ENCODE peak calls at places on chromosomes 1 and 21, in nine cellular contexts. One of them, this sample, is unnamed.

GRCh38 chr1:222202831-222203230 is 345.1 kb downstream of the HHIPL2 start:
- DNase-seq in activated T-cell treated with anti-CD3 and anti-CD28 coated beads, Interleukin-2, amount 50 U/mL, for 4 hours: no peak
- DNase-seq in activated naive CD8-positive, alpha-beta T cell treated with anti-CD3 and anti-CD28 coated beads for 36 hours: no peak
- DNase-seq in neuronal stem cell: no peak
- DNase-seq in activated CD4-positive, alpha-beta memory T cell treated with anti-CD3 and anti-CD28 coated beads, Interleukin-2, amount 10 ng/mL, durations not matched to agents 7 days and 5 days: no peak
- DNase-seq in GM18507: no peak
- DNase-seq in WTC11: no peak
- DNase-seq in posterior vena cava: no peak
- DNase-seq in amniotic stem cell: no peak
- DNase-seq in this sample: no peak

GRCh38 chr1:162055062-162055461 is 14.4 kb upstream of the NOS1AP start:
- DNase-seq in activated T-cell treated with anti-CD3 and anti-CD28 coated beads, Interleukin-2, amount 50 U/mL, for 4 hours: no peak
- DNase-seq in amniotic stem cell: peak
- DNase-seq in posterior vena cava: no peak
- DNase-seq in neuronal stem cell: no peak
- DNase-seq in activated naive CD8-positive, alpha-beta T cell treated with anti-CD3 and anti-CD28 coated beads for 36 hours: no peak
- DNase-seq in activated CD4-positive, alpha-beta memory T cell treated with anti-CD3 and anti-CD28 coated beads, Interleukin-2, amount 10 ng/mL, durations not matched to agents 7 days and 5 days: no peak
- DNase-seq in WTC11: no peak
- DNase-seq in GM18507: no peak
- DNase-seq in this sample: no peak

GRCh38 chr1:155128755-155129473 is 1.2 kb downstream of the EFNA1 start:
- DNase-seq in activated naive CD8-positive, alpha-beta T cell treated with anti-CD3 and anti-CD28 coated beads for 36 hours: no peak
- DNase-seq in amniotic stem cell: no peak
- DNase-seq in GM18507: no peak
- DNase-seq in WTC11: no peak
- DNase-seq in activated CD4-positive, alpha-beta memory T cell treated with anti-CD3 and anti-CD28 coated beads, Interleukin-2, amount 10 ng/mL, durations not matched to agents 7 days and 5 days: no peak
- DNase-seq in neuronal stem cell: no peak
- DNase-seq in posterior vena cava: no peak
- DNase-seq in activated T-cell treated with anti-CD3 and anti-CD28 coated beads, Interleukin-2, amount 50 U/mL, for 4 hours: no peak
- DNase-seq in this sample: peak

GRCh38 chr1:205102404-205102803 is 18.1 kb upstream of the TMEM81 start:
- DNase-seq in activated naive CD8-positive, alpha-beta T cell treated with anti-CD3 and anti-CD28 coated beads for 36 hours: no peak
- DNase-seq in amniotic stem cell: no peak
- DNase-seq in WTC11: no peak
- DNase-seq in GM18507: no peak
- DNase-seq in neuronal stem cell: no peak
- DNase-seq in activated CD4-positive, alpha-beta memory T cell treated with anti-CD3 and anti-CD28 coated beads, Interleukin-2, amount 10 ng/mL, durations not matched to agents 7 days and 5 days: no peak
- DNase-seq in activated T-cell treated with anti-CD3 and anti-CD28 coated beads, Interleukin-2, amount 50 U/mL, for 4 hours: no peak
- DNase-seq in posterior vena cava: no peak
- DNase-seq in this sample: no peak

GRCh38 chr1:121546830-121547680 is 362.3 kb downstream of the SRGAP2C start:
- DNase-seq in posterior vena cava: no peak
- DNase-seq in amniotic stem cell: no peak
- DNase-seq in activated CD4-positive, alpha-beta memory T cell treated with anti-CD3 and anti-CD28 coated beads, Interleukin-2, amount 10 ng/mL, durations not matched to agents 7 days and 5 days: no peak
- DNase-seq in WTC11: no peak
- DNase-seq in activated T-cell treated with anti-CD3 and anti-CD28 coated beads, Interleukin-2, amount 50 U/mL, for 4 hours: no peak
- DNase-seq in neuronal stem cell: no peak
- DNase-seq in activated naive CD8-positive, alpha-beta T cell treated with anti-CD3 and anti-CD28 coated beads for 36 hours: no peak
- DNase-seq in GM18507: no peak
- DNase-seq in this sample: no peak

GRCh38 chr1:9883585-9884449 is 26.3 kb downstream of the CTNNBIP1 start:
- DNase-seq in amniotic stem cell: no peak
- DNase-seq in activated naive CD8-positive, alpha-beta T cell treated with anti-CD3 and anti-CD28 coated beads for 36 hours: no peak
- DNase-seq in activated CD4-positive, alpha-beta memory T cell treated with anti-CD3 and anti-CD28 coated beads, Interleukin-2, amount 10 ng/mL, durations not matched to agents 7 days and 5 days: no peak
- DNase-seq in posterior vena cava: no peak
- DNase-seq in GM18507: no peak
- DNase-seq in WTC11: no peak
- DNase-seq in neuronal stem cell: no peak
- DNase-seq in activated T-cell treated with anti-CD3 and anti-CD28 coated beads, Interleukin-2, amount 50 U/mL, for 4 hours: no peak
- DNase-seq in this sample: no peak

GRCh38 chr1:31371560-31371959 is 1.3 kb downstream of the FABP3 start:
- DNase-seq in activated naive CD8-positive, alpha-beta T cell treated with anti-CD3 and anti-CD28 coated beads for 36 hours: no peak
- DNase-seq in amniotic stem cell: no peak
- DNase-seq in activated T-cell treated with anti-CD3 and anti-CD28 coated beads, Interleukin-2, amount 50 U/mL, for 4 hours: no peak
- DNase-seq in activated CD4-positive, alpha-beta memory T cell treated with anti-CD3 and anti-CD28 coated beads, Interleukin-2, amount 10 ng/mL, durations not matched to agents 7 days and 5 days: no peak
- DNase-seq in posterior vena cava: no peak
- DNase-seq in GM18507: no peak
- DNase-seq in WTC11: no peak
- DNase-seq in neuronal stem cell: no peak
- DNase-seq in this sample: no peak

GRCh38 chr1:197706593-197706992 is 68.7 kb downstream of the DENND1B start:
- DNase-seq in GM18507: no peak
- DNase-seq in neuronal stem cell: no peak
- DNase-seq in activated naive CD8-positive, alpha-beta T cell treated with anti-CD3 and anti-CD28 coated beads for 36 hours: no peak
- DNase-seq in activated T-cell treated with anti-CD3 and anti-CD28 coated beads, Interleukin-2, amount 50 U/mL, for 4 hours: no peak
- DNase-seq in amniotic stem cell: no peak
- DNase-seq in posterior vena cava: no peak
- DNase-seq in WTC11: no peak
- DNase-seq in activated CD4-positive, alpha-beta memory T cell treated with anti-CD3 and anti-CD28 coated beads, Interleukin-2, amount 10 ng/mL, durations not matched to agents 7 days and 5 days: no peak
- DNase-seq in this sample: no peak

GRCh38 chr1:181117648-181118449 is 29.3 kb downstream of the IER5 start:
- DNase-seq in activated T-cell treated with anti-CD3 and anti-CD28 coated beads, Interleukin-2, amount 50 U/mL, for 4 hours: no peak
- DNase-seq in neuronal stem cell: no peak
- DNase-seq in posterior vena cava: no peak
- DNase-seq in amniotic stem cell: no peak
- DNase-seq in WTC11: no peak
- DNase-seq in activated naive CD8-positive, alpha-beta T cell treated with anti-CD3 and anti-CD28 coated beads for 36 hours: no peak
- DNase-seq in activated CD4-positive, alpha-beta memory T cell treated with anti-CD3 and anti-CD28 coated beads, Interleukin-2, amount 10 ng/mL, durations not matched to agents 7 days and 5 days: no peak
- DNase-seq in GM18507: no peak
- DNase-seq in this sample: no peak

GRCh38 chr21:17819114-17819877 is at the start of gene C21orf91:
- DNase-seq in posterior vena cava: peak
- DNase-seq in activated CD4-positive, alpha-beta memory T cell treated with anti-CD3 and anti-CD28 coated beads, Interleukin-2, amount 10 ng/mL, durations not matched to agents 7 days and 5 days: peak
- DNase-seq in WTC11: peak
- DNase-seq in neuronal stem cell: peak
- DNase-seq in activated naive CD8-positive, alpha-beta T cell treated with anti-CD3 and anti-CD28 coated beads for 36 hours: peak
- DNase-seq in GM18507: peak
- DNase-seq in activated T-cell treated with anti-CD3 and anti-CD28 coated beads, Interleukin-2, amount 50 U/mL, for 4 hours: peak
- DNase-seq in amniotic stem cell: peak
- DNase-seq in this sample: peak

GRCh38 chr1:201954263-201955008 is 867 bp upstream of the TIMM17A start:
- DNase-seq in WTC11: peak
- DNase-seq in activated CD4-positive, alpha-beta memory T cell treated with anti-CD3 and anti-CD28 coated beads, Interleukin-2, amount 10 ng/mL, durations not matched to agents 7 days and 5 days: peak
- DNase-seq in GM18507: no peak
- DNase-seq in activated naive CD8-positive, alpha-beta T cell treated with anti-CD3 and anti-CD28 coated beads for 36 hours: no peak
- DNase-seq in posterior vena cava: no peak
- DNase-seq in amniotic stem cell: no peak
- DNase-seq in activated T-cell treated with anti-CD3 and anti-CD28 coated beads, Interleukin-2, amount 50 U/mL, for 4 hours: no peak
- DNase-seq in neuronal stem cell: no peak
- DNase-seq in this sample: no peak

GRCh38 chr1:159473335-159473734 is 33.8 kb downstream of the OR10J1 start:
- DNase-seq in GM18507: no peak
- DNase-seq in WTC11: no peak
- DNase-seq in amniotic stem cell: no peak
- DNase-seq in posterior vena cava: no peak
- DNase-seq in activated naive CD8-positive, alpha-beta T cell treated with anti-CD3 and anti-CD28 coated beads for 36 hours: no peak
- DNase-seq in activated T-cell treated with anti-CD3 and anti-CD28 coated beads, Interleukin-2, amount 50 U/mL, for 4 hours: no peak
- DNase-seq in neuronal stem cell: no peak
- DNase-seq in activated CD4-positive, alpha-beta memory T cell treated with anti-CD3 and anti-CD28 coated beads, Interleukin-2, amount 10 ng/mL, durations not matched to agents 7 days and 5 days: no peak
- DNase-seq in this sample: no peak

GRCh38 chr1:177065430-177065829 is 99.1 kb downstream of the ASTN1 start:
- DNase-seq in activated T-cell treated with anti-CD3 and anti-CD28 coated beads, Interleukin-2, amount 50 U/mL, for 4 hours: no peak
- DNase-seq in neuronal stem cell: peak
- DNase-seq in activated CD4-positive, alpha-beta memory T cell treated with anti-CD3 and anti-CD28 coated beads, Interleukin-2, amount 10 ng/mL, durations not matched to agents 7 days and 5 days: no peak
- DNase-seq in WTC11: no peak
- DNase-seq in posterior vena cava: no peak
- DNase-seq in GM18507: no peak
- DNase-seq in activated naive CD8-positive, alpha-beta T cell treated with anti-CD3 and anti-CD28 coated beads for 36 hours: no peak
- DNase-seq in amniotic stem cell: no peak
- DNase-seq in this sample: no peak

GRCh38 chr1:96521994-96522760 is 199.4 kb upstream of the PTBP2 start:
- DNase-seq in amniotic stem cell: peak
- DNase-seq in activated naive CD8-positive, alpha-beta T cell treated with anti-CD3 and anti-CD28 coated beads for 36 hours: no peak
- DNase-seq in WTC11: no peak
- DNase-seq in activated CD4-positive, alpha-beta memory T cell treated with anti-CD3 and anti-CD28 coated beads, Interleukin-2, amount 10 ng/mL, durations not matched to agents 7 days and 5 days: no peak
- DNase-seq in activated T-cell treated with anti-CD3 and anti-CD28 coated beads, Interleukin-2, amount 50 U/mL, for 4 hours: no peak
- DNase-seq in posterior vena cava: no peak
- DNase-seq in neuronal stem cell: no peak
- DNase-seq in GM18507: no peak
- DNase-seq in this sample: no peak

GRCh38 chr1:243946946-243947345 is 96.9 kb upstream of the AKT3 start:
- DNase-seq in WTC11: peak
- DNase-seq in neuronal stem cell: no peak
- DNase-seq in activated CD4-positive, alpha-beta memory T cell treated with anti-CD3 and anti-CD28 coated beads, Interleukin-2, amount 10 ng/mL, durations not matched to agents 7 days and 5 days: peak
- DNase-seq in posterior vena cava: no peak
- DNase-seq in amniotic stem cell: no peak
- DNase-seq in GM18507: no peak
- DNase-seq in activated T-cell treated with anti-CD3 and anti-CD28 coated beads, Interleukin-2, amount 50 U/mL, for 4 hours: peak
- DNase-seq in activated naive CD8-positive, alpha-beta T cell treated with anti-CD3 and anti-CD28 coated beads for 36 hours: peak
- DNase-seq in this sample: no peak

GRCh38 chr1:199113265-199113869 is 474.5 kb downstream of the PTPRC start:
- DNase-seq in WTC11: peak
- DNase-seq in activated CD4-positive, alpha-beta memory T cell treated with anti-CD3 and anti-CD28 coated beads, Interleukin-2, amount 10 ng/mL, durations not matched to agents 7 days and 5 days: peak
- DNase-seq in posterior vena cava: no peak
- DNase-seq in activated T-cell treated with anti-CD3 and anti-CD28 coated beads, Interleukin-2, amount 50 U/mL, for 4 hours: peak
- DNase-seq in amniotic stem cell: no peak
- DNase-seq in activated naive CD8-positive, alpha-beta T cell treated with anti-CD3 and anti-CD28 coated beads for 36 hours: peak
- DNase-seq in GM18507: no peak
- DNase-seq in neuronal stem cell: peak
- DNase-seq in this sample: peak

GRCh38 chr1:216178266-216178665 is 245.0 kb downstream of the USH2A start:
- DNase-seq in activated CD4-positive, alpha-beta memory T cell treated with anti-CD3 and anti-CD28 coated beads, Interleukin-2, amount 10 ng/mL, durations not matched to agents 7 days and 5 days: no peak
- DNase-seq in GM18507: no peak
- DNase-seq in posterior vena cava: no peak
- DNase-seq in WTC11: no peak
- DNase-seq in activated T-cell treated with anti-CD3 and anti-CD28 coated beads, Interleukin-2, amount 50 U/mL, for 4 hours: no peak
- DNase-seq in neuronal stem cell: no peak
- DNase-seq in activated naive CD8-positive, alpha-beta T cell treated with anti-CD3 and anti-CD28 coated beads for 36 hours: no peak
- DNase-seq in amniotic stem cell: peak
- DNase-seq in this sample: no peak

GRCh38 chr1:40014812-40015594 is 25.5 kb upstream of the CAP1 start:
- DNase-seq in neuronal stem cell: no peak
- DNase-seq in activated CD4-positive, alpha-beta memory T cell treated with anti-CD3 and anti-CD28 coated beads, Interleukin-2, amount 10 ng/mL, durations not matched to agents 7 days and 5 days: no peak
- DNase-seq in posterior vena cava: no peak
- DNase-seq in amniotic stem cell: peak
- DNase-seq in GM18507: no peak
- DNase-seq in activated T-cell treated with anti-CD3 and anti-CD28 coated beads, Interleukin-2, amount 50 U/mL, for 4 hours: no peak
- DNase-seq in WTC11: no peak
- DNase-seq in activated naive CD8-positive, alpha-beta T cell treated with anti-CD3 and anti-CD28 coated beads for 36 hours: no peak
- DNase-seq in this sample: no peak

GRCh38 chr1:15515026-15515663 is 8.9 kb downstream of the CASP9 start:
- DNase-seq in neuronal stem cell: no peak
- DNase-seq in activated CD4-positive, alpha-beta memory T cell treated with anti-CD3 and anti-CD28 coated beads, Interleukin-2, amount 10 ng/mL, durations not matched to agents 7 days and 5 days: no peak
- DNase-seq in activated T-cell treated with anti-CD3 and anti-CD28 coated beads, Interleukin-2, amount 50 U/mL, for 4 hours: no peak
- DNase-seq in GM18507: no peak
- DNase-seq in amniotic stem cell: no peak
- DNase-seq in activated naive CD8-positive, alpha-beta T cell treated with anti-CD3 and anti-CD28 coated beads for 36 hours: no peak
- DNase-seq in WTC11: no peak
- DNase-seq in posterior vena cava: no peak
- DNase-seq in this sample: no peak

GRCh38 chr1:203046984-203047630 is 20.8 kb downstream of the PPFIA4 start:
- DNase-seq in posterior vena cava: no peak
- DNase-seq in neuronal stem cell: no peak
- DNase-seq in activated naive CD8-positive, alpha-beta T cell treated with anti-CD3 and anti-CD28 coated beads for 36 hours: no peak
- DNase-seq in WTC11: no peak
- DNase-seq in activated CD4-positive, alpha-beta memory T cell treated with anti-CD3 and anti-CD28 coated beads, Interleukin-2, amount 10 ng/mL, durations not matched to agents 7 days and 5 days: no peak
- DNase-seq in GM18507: no peak
- DNase-seq in amniotic stem cell: peak
- DNase-seq in activated T-cell treated with anti-CD3 and anti-CD28 coated beads, Interleukin-2, amount 50 U/mL, for 4 hours: no peak
- DNase-seq in this sample: peak

GRCh38 chr1:55316494-55316893 is 101.3 kb upstream of the USP24 start:
- DNase-seq in WTC11: no peak
- DNase-seq in posterior vena cava: no peak
- DNase-seq in GM18507: no peak
- DNase-seq in activated CD4-positive, alpha-beta memory T cell treated with anti-CD3 and anti-CD28 coated beads, Interleukin-2, amount 10 ng/mL, durations not matched to agents 7 days and 5 days: no peak
- DNase-seq in activated T-cell treated with anti-CD3 and anti-CD28 coated beads, Interleukin-2, amount 50 U/mL, for 4 hours: no peak
- DNase-seq in amniotic stem cell: no peak
- DNase-seq in neuronal stem cell: no peak
- DNase-seq in activated naive CD8-positive, alpha-beta T cell treated with anti-CD3 and anti-CD28 coated beads for 36 hours: no peak
- DNase-seq in this sample: no peak

GRCh38 chr1:22340066-22340465 is 111.6 kb upstream of the ZBTB40 start:
- DNase-seq in WTC11: no peak
- DNase-seq in activated naive CD8-positive, alpha-beta T cell treated with anti-CD3 and anti-CD28 coated beads for 36 hours: no peak
- DNase-seq in neuronal stem cell: no peak
- DNase-seq in activated T-cell treated with anti-CD3 and anti-CD28 coated beads, Interleukin-2, amount 50 U/mL, for 4 hours: no peak
- DNase-seq in GM18507: no peak
- DNase-seq in activated CD4-positive, alpha-beta memory T cell treated with anti-CD3 and anti-CD28 coated beads, Interleukin-2, amount 10 ng/mL, durations not matched to agents 7 days and 5 days: no peak
- DNase-seq in amniotic stem cell: no peak
- DNase-seq in posterior vena cava: peak
- DNase-seq in this sample: no peak

GRCh38 chr1:205013683-205014367 is 29.2 kb upstream of the CNTN2 start:
- DNase-seq in neuronal stem cell: no peak
- DNase-seq in posterior vena cava: no peak
- DNase-seq in activated T-cell treated with anti-CD3 and anti-CD28 coated beads, Interleukin-2, amount 50 U/mL, for 4 hours: no peak
- DNase-seq in WTC11: no peak
- DNase-seq in activated naive CD8-positive, alpha-beta T cell treated with anti-CD3 and anti-CD28 coated beads for 36 hours: no peak
- DNase-seq in activated CD4-positive, alpha-beta memory T cell treated with anti-CD3 and anti-CD28 coated beads, Interleukin-2, amount 10 ng/mL, durations not matched to agents 7 days and 5 days: no peak
- DNase-seq in GM18507: no peak
- DNase-seq in amniotic stem cell: no peak
- DNase-seq in this sample: peak

GRCh38 chr1:11058595-11059165 is 1.1 kb downstream of the SRM start:
- DNase-seq in WTC11: no peak
- DNase-seq in posterior vena cava: peak
- DNase-seq in amniotic stem cell: no peak
- DNase-seq in activated naive CD8-positive, alpha-beta T cell treated with anti-CD3 and anti-CD28 coated beads for 36 hours: no peak
- DNase-seq in activated CD4-positive, alpha-beta memory T cell treated with anti-CD3 and anti-CD28 coated beads, Interleukin-2, amount 10 ng/mL, durations not matched to agents 7 days and 5 days: no peak
- DNase-seq in neuronal stem cell: no peak
- DNase-seq in activated T-cell treated with anti-CD3 and anti-CD28 coated beads, Interleukin-2, amount 50 U/mL, for 4 hours: no peak
- DNase-seq in GM18507: no peak
- DNase-seq in this sample: no peak

GRCh38 chr1:17494114-17494729 is 45.3 kb upstream of the ARHGEF10L start:
- DNase-seq in activated T-cell treated with anti-CD3 and anti-CD28 coated beads, Interleukin-2, amount 50 U/mL, for 4 hours: peak
- DNase-seq in posterior vena cava: peak
- DNase-seq in neuronal stem cell: peak
- DNase-seq in activated naive CD8-positive, alpha-beta T cell treated with anti-CD3 and anti-CD28 coated beads for 36 hours: peak
- DNase-seq in activated CD4-positive, alpha-beta memory T cell treated with anti-CD3 and anti-CD28 coated beads, Interleukin-2, amount 10 ng/mL, durations not matched to agents 7 days and 5 days: peak
- DNase-seq in WTC11: peak
- DNase-seq in amniotic stem cell: peak
- DNase-seq in GM18507: peak
- DNase-seq in this sample: peak

GRCh38 chr1:44798481-44799365 is 1.5 kb upstream of the PLK3 start:
- DNase-seq in GM18507: no peak
- DNase-seq in WTC11: no peak
- DNase-seq in activated CD4-positive, alpha-beta memory T cell treated with anti-CD3 and anti-CD28 coated beads, Interleukin-2, amount 10 ng/mL, durations not matched to agents 7 days and 5 days: no peak
- DNase-seq in activated naive CD8-positive, alpha-beta T cell treated with anti-CD3 and anti-CD28 coated beads for 36 hours: no peak
- DNase-seq in activated T-cell treated with anti-CD3 and anti-CD28 coated beads, Interleukin-2, amount 50 U/mL, for 4 hours: no peak
- DNase-seq in amniotic stem cell: no peak
- DNase-seq in posterior vena cava: peak
- DNase-seq in neuronal stem cell: no peak
- DNase-seq in this sample: no peak

GRCh38 chr1:228487336-228488106 is at the start of gene RNF187:
- DNase-seq in activated naive CD8-positive, alpha-beta T cell treated with anti-CD3 and anti-CD28 coated beads for 36 hours: peak
- DNase-seq in GM18507: peak
- DNase-seq in WTC11: no peak
- DNase-seq in activated CD4-positive, alpha-beta memory T cell treated with anti-CD3 and anti-CD28 coated beads, Interleukin-2, amount 10 ng/mL, durations not matched to agents 7 days and 5 days: peak
- DNase-seq in neuronal stem cell: no peak
- DNase-seq in posterior vena cava: peak
- DNase-seq in amniotic stem cell: no peak
- DNase-seq in activated T-cell treated with anti-CD3 and anti-CD28 coated beads, Interleukin-2, amount 50 U/mL, for 4 hours: peak
- DNase-seq in this sample: peak

GRCh38 chr1:78176448-78176847 is 130.7 kb downstream of the GIPC2 start:
- DNase-seq in activated T-cell treated with anti-CD3 and anti-CD28 coated beads, Interleukin-2, amount 50 U/mL, for 4 hours: no peak
- DNase-seq in amniotic stem cell: peak
- DNase-seq in neuronal stem cell: no peak
- DNase-seq in posterior vena cava: no peak
- DNase-seq in activated CD4-positive, alpha-beta memory T cell treated with anti-CD3 and anti-CD28 coated beads, Interleukin-2, amount 10 ng/mL, durations not matched to agents 7 days and 5 days: no peak
- DNase-seq in WTC11: no peak
- DNase-seq in GM18507: no peak
- DNase-seq in activated naive CD8-positive, alpha-beta T cell treated with anti-CD3 and anti-CD28 coated beads for 36 hours: no peak
- DNase-seq in this sample: no peak

GRCh38 chr1:180630408-180631196 is 1.2 kb upstream of the XPR1 start:
- DNase-seq in GM18507: no peak
- DNase-seq in neuronal stem cell: no peak
- DNase-seq in amniotic stem cell: no peak
- DNase-seq in activated naive CD8-positive, alpha-beta T cell treated with anti-CD3 and anti-CD28 coated beads for 36 hours: no peak
- DNase-seq in activated T-cell treated with anti-CD3 and anti-CD28 coated beads, Interleukin-2, amount 50 U/mL, for 4 hours: no peak
- DNase-seq in WTC11: no peak
- DNase-seq in posterior vena cava: no peak
- DNase-seq in activated CD4-positive, alpha-beta memory T cell treated with anti-CD3 and anti-CD28 coated beads, Interleukin-2, amount 10 ng/mL, durations not matched to agents 7 days and 5 days: no peak
- DNase-seq in this sample: no peak

GRCh38 chr1:171468120-171468790 is 17.1 kb upstream of the PRRC2C start:
- DNase-seq in amniotic stem cell: no peak
- DNase-seq in GM18507: no peak
- DNase-seq in activated CD4-positive, alpha-beta memory T cell treated with anti-CD3 and anti-CD28 coated beads, Interleukin-2, amount 10 ng/mL, durations not matched to agents 7 days and 5 days: no peak
- DNase-seq in WTC11: no peak
- DNase-seq in neuronal stem cell: no peak
- DNase-seq in posterior vena cava: no peak
- DNase-seq in activated T-cell treated with anti-CD3 and anti-CD28 coated beads, Interleukin-2, amount 50 U/mL, for 4 hours: no peak
- DNase-seq in activated naive CD8-positive, alpha-beta T cell treated with anti-CD3 and anti-CD28 coated beads for 36 hours: no peak
- DNase-seq in this sample: no peak

GRCh38 chr1:212465311-212465710 is 32.6 kb downstream of the NENF start:
- DNase-seq in WTC11: no peak
- DNase-seq in activated T-cell treated with anti-CD3 and anti-CD28 coated beads, Interleukin-2, amount 50 U/mL, for 4 hours: no peak
- DNase-seq in amniotic stem cell: no peak
- DNase-seq in activated CD4-positive, alpha-beta memory T cell treated with anti-CD3 and anti-CD28 coated beads, Interleukin-2, amount 10 ng/mL, durations not matched to agents 7 days and 5 days: no peak
- DNase-seq in posterior vena cava: no peak
- DNase-seq in GM18507: no peak
- DNase-seq in neuronal stem cell: no peak
- DNase-seq in activated naive CD8-positive, alpha-beta T cell treated with anti-CD3 and anti-CD28 coated beads for 36 hours: no peak
- DNase-seq in this sample: no peak